ENCODE peak calls at places on chromosome 18, in seven cellular contexts. E, A, Y, U, K, C and T are unnamed samples.

GRCh38 chr18:9898792-9899549 is 13.2 kb downstream of the TXNDC2 start:
- DNase-seq in K (no peak), C (no peak), U (no peak), E (no peak), Y (peak), A (no peak), T (no peak)

GRCh38 chr18:58526425-58527115 is 102.3 kb downstream of the ALPK2 start:
- DNase-seq in U (no peak), K (no peak), A (no peak), Y (no peak), E (no peak), C (no peak), T (no peak)

GRCh38 chr18:25058520-25058919 is 293.4 kb downstream of the ZNF521 start:
- DNase-seq in E (no peak), Y (peak), A (no peak), K (no peak), C (no peak), U (no peak), T (no peak)

GRCh38 chr18:22204996-22205395 is 35.6 kb downstream of the GATA6 start:
- DNase-seq in Y (no peak), K (no peak), E (no peak), C (no peak), U (no peak), A (no peak), T (no peak)

GRCh38 chr18:76983184-76983583 is 149.4 kb downstream of the MBP start:
- DNase-seq in U (peak), K (peak), E (peak), Y (peak), C (peak), A (peak), T (peak)

GRCh38 chr18:35376742-35377695 is at the start of gene ZNF396:
- DNase-seq in U (peak), E (peak), A (peak), K (peak), C (peak), Y (peak), T (no peak)

GRCh38 chr18:64713284-64713683 is 564.4 kb upstream of the LINC00305 start:
- DNase-seq in C (no peak), Y (peak), E (no peak), U (no peak), K (no peak), A (no peak), T (no peak)

GRCh38 chr18:76491801-76492668 is 3.0 kb downstream of the ZNF516 start:
- DNase-seq in E (no peak), A (peak), K (no peak), Y (peak), U (peak), C (peak), T (no peak)

GRCh38 chr18:26804474-26804873 is 61.0 kb downstream of the AQP4 start:
- DNase-seq in E (no peak), U (no peak), A (no peak), K (no peak), C (no peak), Y (peak), T (no peak)

GRCh38 chr18:47175283-47175894 is 775 bp downstream of the IER3IP1 start:
- DNase-seq in Y (peak), K (no peak), U (no peak), C (peak), A (no peak), E (no peak), T (no peak)

GRCh38 chr18:62848946-62849345 is 133.6 kb downstream of the PHLPP1 start:
- DNase-seq in K (no peak), Y (no peak), A (no peak), C (no peak), E (no peak), U (no peak), T (no peak)

GRCh38 chr18:23136326-23137092 is 1.2 kb downstream of the CABLES1 start:
- DNase-seq in C (peak), K (no peak), A (no peak), U (peak), E (no peak), Y (peak), T (no peak)

GRCh38 chr18:616380-616995 is 19.7 kb downstream of the CLUL1 start:
- DNase-seq in Y (peak), C (peak), U (no peak), E (peak), K (peak), A (no peak), T (no peak)

GRCh38 chr18:35355140-35355618 is 11.0 kb upstream of the ZNF24 start:
- DNase-seq in E (peak), K (peak), A (peak), U (peak), C (peak), Y (peak), T (no peak)

GRCh38 chr18:63206433-63207153 is 113.0 kb downstream of the BCL2 start:
- DNase-seq in K (no peak), C (peak), U (no peak), E (no peak), A (no peak), Y (peak), T (no peak)

GRCh38 chr18:49277395-49278036 is 182.9 kb downstream of the DYM start:
- DNase-seq in Y (no peak), K (no peak), C (no peak), E (no peak), U (no peak), A (no peak), T (peak)

GRCh38 chr18:41036346-41036745 is 918.7 kb upstream of the PIK3C3 start:
- DNase-seq in U (no peak), C (no peak), Y (no peak), A (no peak), E (no peak), K (no peak), T (no peak)

GRCh38 chr18:9435041-9435440 is 40.3 kb upstream of the RALBP1 start:
- DNase-seq in A (no peak), E (no peak), Y (no peak), K (no peak), U (no peak), C (no peak), T (no peak)

GRCh38 chr18:79938196-79938595 is 13.3 kb downstream of the SLC66A2 start:
- DNase-seq in Y (no peak), E (no peak), A (no peak), C (no peak), K (no peak), U (no peak), T (no peak)

GRCh38 chr18:39302481-39302880 is 1736.9 kb upstream of the CELF4 start:
- DNase-seq in U (no peak), E (no peak), A (no peak), Y (no peak), K (no peak), C (no peak), T (no peak)

GRCh38 chr18:48868468-48869466 is 82.0 kb downstream of the SMAD7 start:
- DNase-seq in E (no peak), Y (peak), C (peak), K (no peak), U (no peak), A (peak), T (no peak)

GRCh38 chr18:10579079-10579867 is 53.4 kb downstream of the NAPG start:
- DNase-seq in U (no peak), K (no peak), Y (peak), A (no peak), C (no peak), E (peak), T (peak)

GRCh38 chr18:54191352-54191751 is 33.1 kb downstream of the MBD2 start:
- DNase-seq in E (no peak), U (no peak), K (no peak), A (no peak), C (no peak), Y (no peak), T (no peak)

GRCh38 chr18:45588284-45588683 is 27.0 kb upstream of the SLC14A2 start:
- DNase-seq in E (no peak), Y (no peak), U (no peak), C (no peak), K (no peak), A (no peak), T (peak)